ENCODE peak calls at places on chromosomes 4 and X, in four cellular contexts. X, D, K and J are unnamed samples.

GRCh38 chr4:185512516-185512915 is 22.8 kb downstream of the PDLIM3 start:
- DNase-seq in D (no peak), X (no peak), K (no peak), J (no peak)

GRCh38 chr4:45944000-45944399 is 179.9 kb downstream of the GABRG1 start:
- DNase-seq in D (no peak), K (no peak), X (no peak), J (no peak)

GRCh38 chrX:122219226-122219625 is 964.9 kb upstream of the GRIA3 start:
- DNase-seq in K (no peak), D (no peak), X (no peak), J (no peak)

GRCh38 chr4:88728146-88728545 is 30.5 kb upstream of the NAP1L5 start:
- DNase-seq in K (no peak), X (no peak), D (no peak), J (no peak)

GRCh38 chrX:22165732-22166457 is 106.8 kb upstream of the CBLL2 start:
- DNase-seq in D (no peak), X (no peak), K (no peak), J (no peak)

GRCh38 chr4:20493761-20494353 is 206.4 kb upstream of the PACRGL start:
- DNase-seq in K (no peak), X (no peak), D (no peak), J (no peak)

GRCh38 chrX:136146614-136147319 is 566 bp upstream of the FHL1 start:
- DNase-seq in D (no peak), X (no peak), K (peak; percentile 7), J (peak; percentile 4)

GRCh38 chr4:159216834-159217233 is 114.0 kb downstream of the RAPGEF2 start:
- DNase-seq in K (no peak), D (no peak), X (no peak), J (no peak)

GRCh38 chr4:71162386-71162785 is 168.9 kb downstream of the DCK start:
- DNase-seq in K (no peak), X (no peak), D (no peak), J (no peak)

GRCh38 chr4:38306482-38307071 is 346.4 kb downstream of the PTTG2 start:
- DNase-seq in D (no peak), X (no peak), K (no peak), J (no peak)

GRCh38 chr4:8559524-8560264 is 20.5 kb upstream of the GPR78 start:
- DNase-seq in X (no peak), K (no peak), D (no peak), J (no peak)

GRCh38 chr4:104425003-104425402 is 69.7 kb downstream of the CXXC4 start:
- DNase-seq in K (no peak), D (no peak), X (no peak), J (no peak)

GRCh38 chrX:68827848-68828562 is 816 bp upstream of the EFNB1 start:
- DNase-seq in D (peak; percentile 68), X (peak; percentile 59), K (peak; percentile 61), J (peak; percentile 74)

GRCh38 chr4:13530823-13531608 is 13.3 kb downstream of the NKX3-2 start:
- DNase-seq in X (no peak), D (no peak), K (no peak), J (no peak)